ENCODE peak calls at places on chromosome 22, in five cellular contexts. One of them, this sample, is unnamed. For H3K4me1, the result is how much of the 10 kb centered on the place peaks cover.

GRCh38 chr22:47902646-47903180 is 1140.3 kb downstream of the TBC1D22A start:
- DNase-seq in mammary epithelial cell: no peak
- DNase-seq in H9: no peak
- DNase-seq in IMR-90: no peak
- DNase-seq in A549: no peak
- DNase-seq in this sample: no peak

GRCh38 chr22:43643362-43643761 is 168.7 kb downstream of the EFCAB6 start:
- DNase-seq in mammary epithelial cell: no peak
- DNase-seq in H9: no peak
- DNase-seq in IMR-90: no peak
- DNase-seq in A549: no peak
- DNase-seq in this sample: no peak

GRCh38 chr22:38737302-38738060 is 18.3 kb downstream of the SUN2 start:
- DNase-seq in mammary epithelial cell: peak
- DNase-seq in H9: no peak
- DNase-seq in IMR-90: peak
- DNase-seq in A549: no peak
- DNase-seq in this sample: no peak

GRCh38 chr22:44289429-44290171 is 23.2 kb downstream of the SHISAL1 start:
- DNase-seq in mammary epithelial cell: no peak
- DNase-seq in H9: peak
- DNase-seq in IMR-90: peak
- DNase-seq in A549: no peak
- DNase-seq in this sample: peak

GRCh38 chr22:44634426-44635321 is 67.3 kb upstream of the PRR5 start:
- DNase-seq in mammary epithelial cell: no peak
- DNase-seq in H9: no peak
- DNase-seq in IMR-90: no peak
- DNase-seq in A549: no peak
- DNase-seq in this sample: no peak

GRCh38 chr22:32775957-32776356 is 25.5 kb upstream of the TIMP3 start:
- DNase-seq in mammary epithelial cell: no peak
- DNase-seq in H9: no peak
- DNase-seq in IMR-90: no peak
- DNase-seq in A549: peak
- DNase-seq in this sample: no peak

GRCh38 chr22:26981520-26981919 is 324.1 kb downstream of the MIAT start:
- DNase-seq in mammary epithelial cell: no peak
- DNase-seq in H9: no peak
- DNase-seq in IMR-90: no peak
- DNase-seq in A549: no peak
- DNase-seq in this sample: no peak

GRCh38 chr22:31451709-31452571 is 37.7 kb downstream of the EIF4ENIF1 start:
- DNase-seq in mammary epithelial cell: peak
- DNase-seq in H9: no peak
- DNase-seq in IMR-90: peak
- DNase-seq in A549: peak
- DNase-seq in this sample: peak

GRCh38 chr22:18033204-18033998 is 9.0 kb upstream of the MICAL3 start:
- DNase-seq in mammary epithelial cell: no peak
- DNase-seq in H9: no peak
- DNase-seq in IMR-90: peak
- DNase-seq in A549: no peak
- DNase-seq in this sample: peak

GRCh38 chr22:22060200-22061084 is 77.9 kb upstream of the TOP3B start:
- DNase-seq in mammary epithelial cell: peak
- DNase-seq in H9: peak
- DNase-seq in IMR-90: peak
- DNase-seq in A549: peak
- DNase-seq in this sample: no peak

GRCh38 chr22:42702675-42703074 is 18.0 kb downstream of the A4GALT start:
- DNase-seq in mammary epithelial cell: no peak
- DNase-seq in H9: no peak
- DNase-seq in IMR-90: no peak
- DNase-seq in A549: no peak
- DNase-seq in this sample: no peak

GRCh38 chr22:31130873-31131272 is 8.1 kb downstream of the INPP5J start:
- DNase-seq in mammary epithelial cell: no peak
- DNase-seq in H9: no peak
- DNase-seq in IMR-90: no peak
- DNase-seq in A549: no peak
- DNase-seq in this sample: no peak

GRCh38 chr22:30968015-30968923 is at the start of gene MORC2:
- DNase-seq in mammary epithelial cell: no peak
- DNase-seq in H9: peak
- DNase-seq in IMR-90: peak
- DNase-seq in A549: peak
- DNase-seq in this sample: peak

GRCh38 chr22:26994801-26995200 is 337.4 kb downstream of the MIAT start:
- DNase-seq in mammary epithelial cell: no peak
- DNase-seq in H9: no peak
- DNase-seq in IMR-90: no peak
- DNase-seq in A549: no peak
- DNase-seq in this sample: no peak

GRCh38 chr22:44047891-44048301 is 23.8 kb downstream of the PARVB start:
- DNase-seq in mammary epithelial cell: no peak
- DNase-seq in H9: no peak
- DNase-seq in IMR-90: no peak
- DNase-seq in A549: no peak
- DNase-seq in this sample: no peak

GRCh38 chr22:36277482-36278291 is 24.8 kb downstream of the APOL1 start:
- DNase-seq in mammary epithelial cell: peak
- DNase-seq in H9: peak
- DNase-seq in IMR-90: peak
- DNase-seq in A549: peak
- DNase-seq in this sample: peak

DNA sequence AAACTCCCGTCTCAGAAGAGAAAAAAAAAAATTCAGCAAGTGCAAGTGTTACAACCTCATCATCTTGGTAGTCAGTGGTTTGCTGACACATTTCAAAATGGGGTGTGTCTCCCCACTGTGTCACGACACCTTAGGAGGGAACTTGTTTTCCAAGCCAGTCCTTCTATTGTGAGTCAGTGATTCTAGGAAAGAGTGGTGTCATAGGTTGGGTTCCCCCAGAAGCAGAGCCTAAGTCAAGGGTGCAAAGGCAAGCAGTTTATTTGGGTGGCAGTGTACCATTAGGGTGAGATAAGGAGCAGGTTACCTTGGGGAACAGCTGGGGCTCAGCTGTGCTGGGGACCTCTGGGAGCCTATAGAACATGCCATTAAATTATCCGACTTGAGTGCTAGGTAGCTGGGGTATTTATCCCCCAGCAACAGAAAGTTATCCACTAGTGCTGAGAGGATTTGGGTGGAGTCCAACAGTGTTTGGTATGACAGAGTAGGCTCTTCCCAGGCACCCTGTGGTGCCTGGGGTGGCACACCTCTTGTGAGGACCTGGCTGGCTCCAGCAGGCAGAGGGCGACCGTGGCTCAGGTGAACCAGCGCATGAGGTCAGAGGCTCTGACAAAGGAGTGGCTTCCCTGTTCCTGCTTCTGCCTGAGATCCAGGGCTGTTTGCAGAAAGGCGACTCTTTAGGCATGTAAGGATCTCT is 41.7 kb downstream of the KIAA1671 start:
- DNase-seq in mammary epithelial cell: peak
- DNase-seq in H9: peak
- DNase-seq in IMR-90: no peak
- DNase-seq in A549: peak
- DNase-seq in this sample: peak
- H3K4me1 ChIP-seq in mammary epithelial cell: half or more
- H3K4me1 ChIP-seq in H9: under half
- H3K4me1 ChIP-seq in IMR-90: under half
- H3K4me1 ChIP-seq in A549: half or more
- H3K4me1 ChIP-seq in this sample: under half

GRCh38 chr22:40107244-40107643 is 70.5 kb upstream of the TNRC6B start:
- DNase-seq in mammary epithelial cell: no peak
- DNase-seq in H9: no peak
- DNase-seq in IMR-90: no peak
- DNase-seq in A549: no peak
- DNase-seq in this sample: no peak
- H3K4me2 ChIP-seq in mammary epithelial cell: peak
- H3K4me2 ChIP-seq in H9: no peak
- H3K4me2 ChIP-seq in IMR-90: peak
- H3K4me2 ChIP-seq in A549: peak
- H3K4me2 ChIP-seq in this sample: no peak

GRCh38 chr22:37551981-37552380 is 8.3 kb upstream of the CDC42EP1 start:
- DNase-seq in mammary epithelial cell: no peak
- DNase-seq in H9: no peak
- DNase-seq in IMR-90: no peak
- DNase-seq in A549: no peak
- DNase-seq in this sample: no peak

GRCh38 chr22:37552560-37553163 is 7.6 kb upstream of the CDC42EP1 start:
- DNase-seq in mammary epithelial cell: no peak
- DNase-seq in H9: peak
- DNase-seq in IMR-90: peak
- DNase-seq in A549: no peak
- DNase-seq in this sample: peak

GRCh38 chr22:37547249-37547741 is 13.0 kb upstream of the CDC42EP1 start:
- DNase-seq in mammary epithelial cell: no peak
- DNase-seq in H9: no peak
- DNase-seq in IMR-90: no peak
- DNase-seq in A549: no peak
- DNase-seq in this sample: no peak

GRCh38 chr22:37546436-37547248 is 13.6 kb upstream of the CDC42EP1 start:
- DNase-seq in mammary epithelial cell: no peak
- DNase-seq in H9: peak
- DNase-seq in IMR-90: peak
- DNase-seq in A549: no peak
- DNase-seq in this sample: no peak

GRCh38 chr22:37549704-37550059 is 10.6 kb upstream of the CDC42EP1 start:
- DNase-seq in mammary epithelial cell: no peak
- DNase-seq in H9: no peak
- DNase-seq in IMR-90: peak
- DNase-seq in A549: no peak
- DNase-seq in this sample: peak
- H3K4me1 ChIP-seq in mammary epithelial cell: under half
- H3K4me1 ChIP-seq in H9: under half
- H3K4me1 ChIP-seq in IMR-90: under half
- H3K4me1 ChIP-seq in A549: half or more
- H3K4me1 ChIP-seq in this sample: under half

GRCh38 chr22:29751139-29751538 is 15.7 kb downstream of the ZMAT5 start:
- DNase-seq in mammary epithelial cell: peak
- DNase-seq in H9: no peak
- DNase-seq in IMR-90: peak
- DNase-seq in A549: no peak
- DNase-seq in this sample: no peak

GRCh38 chr22:29751669-29752068 is 15.1 kb downstream of the ZMAT5 start:
- DNase-seq in mammary epithelial cell: no peak
- DNase-seq in H9: no peak
- DNase-seq in IMR-90: no peak
- DNase-seq in A549: no peak
- DNase-seq in this sample: no peak

GRCh38 chr22:29756341-29756740 is 10.5 kb downstream of the ZMAT5 start:
- DNase-seq in mammary epithelial cell: peak
- DNase-seq in H9: no peak
- DNase-seq in IMR-90: no peak
- DNase-seq in A549: no peak
- DNase-seq in this sample: no peak

GRCh38 chr22:29755889-29756288 is 10.9 kb downstream of the ZMAT5 start:
- DNase-seq in mammary epithelial cell: no peak
- DNase-seq in H9: no peak
- DNase-seq in IMR-90: no peak
- DNase-seq in A549: no peak
- DNase-seq in this sample: no peak

GRCh38 chr22:29753808-29754657 is 12.8 kb downstream of the ZMAT5 start:
- DNase-seq in mammary epithelial cell: no peak
- DNase-seq in H9: no peak
- DNase-seq in IMR-90: no peak
- DNase-seq in A549: no peak
- DNase-seq in this sample: no peak
- H3K4me2 ChIP-seq in mammary epithelial cell: no peak
- H3K4me2 ChIP-seq in H9: no peak
- H3K4me2 ChIP-seq in IMR-90: no peak
- H3K4me2 ChIP-seq in A549: no peak
- H3K4me2 ChIP-seq in this sample: no peak

GRCh38 chr22:50183141-50183971 is 2.4 kb upstream of the TRABD start:
- DNase-seq in mammary epithelial cell: no peak
- DNase-seq in H9: no peak
- DNase-seq in IMR-90: no peak
- DNase-seq in A549: no peak
- DNase-seq in this sample: no peak

GRCh38 chr22:50180727-50181521 is 4.8 kb upstream of the TRABD start:
- DNase-seq in mammary epithelial cell: no peak
- DNase-seq in H9: no peak
- DNase-seq in IMR-90: no peak
- DNase-seq in A549: no peak
- DNase-seq in this sample: no peak

GRCh38 chr22:50184004-50184461 is 1.7 kb upstream of the TRABD start:
- DNase-seq in mammary epithelial cell: no peak
- DNase-seq in H9: no peak
- DNase-seq in IMR-90: peak
- DNase-seq in A549: peak
- DNase-seq in this sample: peak

GRCh38 chr22:50179937-50180726 is 5.6 kb upstream of the TRABD start:
- DNase-seq in mammary epithelial cell: no peak
- DNase-seq in H9: no peak
- DNase-seq in IMR-90: no peak
- DNase-seq in A549: no peak
- DNase-seq in this sample: no peak

DNA sequence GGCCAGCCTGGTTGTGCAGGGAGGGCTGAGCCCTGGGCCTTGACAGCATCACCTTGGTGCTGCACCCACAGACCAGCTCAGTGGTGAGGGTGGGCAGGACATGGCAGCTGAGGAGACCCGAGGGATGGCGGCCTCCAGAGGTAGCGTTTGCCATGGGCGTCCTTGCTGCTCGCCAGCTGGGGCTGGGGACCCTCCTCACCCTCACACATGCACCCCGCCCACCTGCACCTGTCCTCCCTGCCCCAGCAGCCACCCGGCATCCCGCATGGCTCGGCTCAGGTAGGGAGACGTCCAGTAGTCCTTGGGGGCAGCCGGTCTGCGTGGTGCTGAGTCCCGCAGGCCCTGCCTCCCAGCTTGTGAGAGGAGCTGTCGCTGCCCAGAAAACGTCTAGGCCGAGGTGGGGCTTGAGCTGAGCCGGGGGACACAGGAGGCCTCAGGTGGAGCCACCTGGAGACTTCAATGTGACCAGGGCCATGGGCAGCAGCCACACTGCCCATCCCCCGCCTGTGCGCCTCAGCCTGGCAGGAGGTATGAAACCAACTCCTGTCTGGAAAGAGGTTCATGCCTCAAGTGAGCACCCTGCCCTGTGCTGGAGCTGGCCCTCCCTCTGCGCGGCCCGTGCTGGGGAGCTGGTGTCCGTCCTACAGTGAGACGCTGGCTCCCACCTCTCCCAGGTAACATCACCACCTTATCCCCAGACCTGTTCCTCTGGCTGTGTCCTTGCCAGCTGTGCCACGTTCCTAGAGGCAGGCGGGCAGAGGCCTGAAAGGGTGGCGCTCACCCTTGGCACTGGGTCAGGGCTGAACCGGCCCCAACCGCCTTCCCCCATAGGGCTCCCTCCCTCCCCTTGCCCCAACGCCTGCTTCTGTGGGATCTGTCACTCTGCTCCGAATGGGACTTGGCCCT is 3.3 kb upstream of the TRABD start:
- DNase-seq in mammary epithelial cell: no peak
- DNase-seq in H9: no peak
- DNase-seq in IMR-90: no peak
- DNase-seq in A549: no peak
- DNase-seq in this sample: no peak
- H3K4me1 ChIP-seq in mammary epithelial cell: under half
- H3K4me1 ChIP-seq in H9: under half
- H3K4me1 ChIP-seq in IMR-90: under half
- H3K4me1 ChIP-seq in A549: under half
- H3K4me1 ChIP-seq in this sample: under half

GRCh38 chr22:23066200-23067022 is 3.9 kb upstream of the GNAZ start:
- DNase-seq in mammary epithelial cell: no peak
- DNase-seq in H9: no peak
- DNase-seq in IMR-90: no peak
- DNase-seq in A549: no peak
- DNase-seq in this sample: no peak
- H3K4me2 ChIP-seq in mammary epithelial cell: no peak
- H3K4me2 ChIP-seq in H9: no peak
- H3K4me2 ChIP-seq in IMR-90: no peak
- H3K4me2 ChIP-seq in A549: no peak
- H3K4me2 ChIP-seq in this sample: no peak